ENCODE peak calls at places on chromosomes 3 and 15, in ten cellular contexts. X is KG1, U is AG04449, N is HAP-1, Y is Right ventricle myocardium superior, P is AG09309, L is EH, V is NCI-H1092 treated with DMSO at 0.1 percent for 48 hours, O is RCC 7860, C is RPMI8226. G is an unnamed sample.

GRCh38 chr15:50183112-50183794 is 1.3 kb downstream of the SLC27A2 start:
- DNase-seq in P (no peak), U (no peak), O (no peak), N (peak), V (no peak), L (no peak), X (no peak), C (no peak), Y (no peak), G (no peak)

GRCh38 chr3:179069762-179070390 is 1.7 kb downstream of the ZMAT3 start:
- DNase-seq in X (no peak), Y (no peak), C (peak), P (no peak), O (no peak), V (no peak), N (peak), L (peak), U (no peak), G (peak)

GRCh38 chr15:86854186-86854585 is 774.5 kb downstream of the AGBL1 start:
- DNase-seq in N (no peak), V (no peak), O (no peak), U (no peak), Y (no peak), X (no peak), P (no peak), L (no peak), C (no peak), G (no peak)

GRCh38 chr15:77630956-77631789 is 1.5 kb downstream of the LINGO1 start:
- DNase-seq in U (no peak), L (no peak), Y (no peak), C (no peak), V (no peak), N (no peak), X (no peak), O (no peak), P (no peak), G (no peak)

GRCh38 chr3:86547697-86548096 is 443.3 kb downstream of the VGLL3 start:
- DNase-seq in Y (no peak), X (no peak), L (no peak), N (no peak), C (no peak), O (no peak), U (no peak), P (no peak), V (no peak), G (no peak)

GRCh38 chr3:183822631-183823030 is 2.7 kb downstream of the MAP6D1 start:
- DNase-seq in V (no peak), L (no peak), Y (no peak), C (no peak), U (no peak), N (no peak), O (no peak), P (no peak), X (no peak), G (no peak)

GRCh38 chr3:80285370-80285769 is 517.6 kb upstream of the ROBO1 start:
- DNase-seq in U (no peak), N (peak), Y (no peak), X (no peak), P (no peak), L (no peak), C (no peak), V (no peak), O (no peak), G (no peak)

GRCh38 chr3:78801923-78802587 is 965.7 kb downstream of the ROBO1 start:
- DNase-seq in N (peak), U (no peak), C (no peak), L (no peak), O (no peak), V (no peak), Y (no peak), P (no peak), X (no peak), G (no peak)

GRCh38 chr3:150303776-150304175 is 104.3 kb upstream of the TSC22D2 start:
- DNase-seq in U (no peak), N (peak), L (no peak), V (no peak), P (no peak), Y (no peak), C (peak), X (no peak), O (no peak), G (no peak)

GRCh38 chr3:152998554-152998953 is 163.5 kb upstream of the RAP2B start:
- DNase-seq in X (no peak), Y (no peak), O (no peak), N (no peak), C (no peak), U (no peak), V (no peak), L (no peak), P (no peak), G (peak)

GRCh38 chr3:130968231-130968630 is 58.4 kb downstream of the ASTE1 start:
- DNase-seq in U (no peak), X (no peak), N (no peak), L (peak), Y (no peak), P (no peak), C (no peak), V (no peak), O (no peak), G (no peak)

GRCh38 chr3:177633671-177634207 is 436.5 kb upstream of the TBL1XR1 start:
- DNase-seq in O (peak), X (no peak), C (no peak), P (no peak), N (no peak), U (peak), L (peak), Y (no peak), V (no peak), G (no peak)

GRCh38 chr15:38389924-38390542 is 63.9 kb upstream of the FAM98B start:
- DNase-seq in Y (peak), X (no peak), C (peak), U (no peak), P (no peak), V (peak), N (peak), L (peak), O (peak), G (peak)

GRCh38 chr3:139281512-139282196 is 62.2 kb upstream of the MRPS22 start:
- DNase-seq in Y (peak), X (no peak), N (no peak), O (no peak), U (no peak), V (no peak), P (peak), L (peak), C (no peak), G (peak)

GRCh38 chr3:132352556-132353143 is 35.4 kb downstream of the ACP3 start:
- DNase-seq in Y (no peak), V (peak), C (peak), N (peak), X (peak), O (peak), U (peak), P (peak), L (peak), G (peak)

GRCh38 chr3:53162672-53163458 is 1.9 kb downstream of the PRKCD start:
- DNase-seq in X (no peak), U (no peak), C (peak), V (no peak), P (no peak), N (no peak), L (no peak), Y (no peak), O (no peak), G (no peak)

GRCh38 chr3:187020376-187020775 is 90.0 kb downstream of the ST6GAL1 start:
- DNase-seq in U (no peak), V (no peak), C (no peak), X (no peak), Y (no peak), O (no peak), L (no peak), N (no peak), P (no peak), G (no peak)

GRCh38 chr3:20317616-20318015 is 131.6 kb upstream of the SGO1 start:
- DNase-seq in V (no peak), Y (no peak), U (no peak), O (no peak), N (no peak), X (no peak), C (no peak), L (no peak), P (no peak), G (no peak)

GRCh38 chr3:72375237-72376154 is 472.7 kb downstream of the SHQ1 start:
- DNase-seq in V (no peak), C (no peak), L (peak), N (no peak), Y (no peak), P (no peak), U (no peak), X (no peak), O (no peak), G (no peak)

GRCh38 chr3:44923634-44924033 is 49.2 kb downstream of the TGM4 start:
- DNase-seq in X (no peak), P (no peak), C (no peak), O (no peak), N (no peak), U (no peak), V (no peak), Y (no peak), L (no peak), G (no peak)

GRCh38 chr3:146160233-146160963 is 586 bp downstream of the PLOD2 start:
- DNase-seq in C (no peak), O (peak), V (peak), P (peak), N (peak), U (no peak), L (peak), X (peak), Y (peak), G (peak)

GRCh38 chr3:48856469-48856868 is 8.8 kb upstream of the PRKAR2A start:
- DNase-seq in O (no peak), P (no peak), V (no peak), N (no peak), X (no peak), Y (no peak), L (no peak), C (no peak), U (no peak), G (no peak)

G was measured in COR-L47.